ENCODE peak calls at places on chromosome 14, in eight cellular contexts. T is NCI-H1092; L is stimulated activated CD8-positive, alpha-beta memory T cell treated with anti-CD3 and anti-CD28 coated beads, Interleukin-15, amount 100 ng/mL, for 24 hours; B is M059J; K is PC-3; R is kidney tubule cell; D is anterior cingulate cortex; O is GM23248. U is an unnamed sample.

GRCh38 chr14:63134801-63135200 is 69.4 kb upstream of the RHOJ start:
- DNase-seq in T (peak; percentile 17), L (no peak), B (peak; percentile 4), K (peak; percentile 48), R (peak; percentile 13), D (no peak), O (peak; percentile 0), U (no peak)

GRCh38 chr14:55721353-55721752 is 141.3 kb downstream of the KTN1 start:
- DNase-seq in T (no peak), L (no peak), B (peak; percentile 98), K (peak; percentile 93), R (peak; percentile 94), D (no peak), O (peak; percentile 80), U (peak; percentile 92)

GRCh38 chr14:72715910-72716268 is 178.0 kb downstream of the DPF3 start:
- DNase-seq in T (no peak), L (no peak), B (no peak), K (no peak), R (no peak), D (no peak), O (no peak), U (no peak)

GRCh38 chr14:56666716-56667115 is 87.1 kb downstream of the TMEM260 start:
- DNase-seq in T (no peak), L (no peak), B (peak; percentile 75), K (peak; percentile 82), R (peak; percentile 90), D (no peak), O (peak; percentile 42), U (peak; percentile 64)

GRCh38 chr14:101122114-101122854 is 218.8 kb upstream of the RTL1 start:
- DNase-seq in T (no peak), L (no peak), B (no peak), K (no peak), R (no peak), D (no peak), O (no peak), U (no peak)

GRCh38 chr14:93936245-93936644 is 9.1 kb downstream of the FAM181A start:
- DNase-seq in T (no peak), L (no peak), B (peak; percentile 28), K (peak; percentile 58), R (peak; percentile 55), D (no peak), O (peak; percentile 43), U (peak; percentile 39)

GRCh38 chr14:72876710-72877063 is 17.2 kb downstream of the DPF3 start:
- DNase-seq in T (no peak), L (no peak), B (no peak), K (no peak), R (no peak), D (no peak), O (no peak), U (no peak)

GRCh38 chr14:54728700-54729527 is 162.0 kb downstream of the SAMD4A start:
- DNase-seq in T (no peak), L (no peak), B (no peak), K (no peak), R (no peak), D (no peak), O (peak; percentile 15), U (no peak)

GRCh38 chr14:74667758-74668157 is 45.1 kb downstream of the AREL1 start:
- DNase-seq in T (no peak), L (no peak), B (peak; percentile 60), K (no peak), R (no peak), D (no peak), O (peak; percentile 54), U (no peak)

GRCh38 chr14:95330591-95331370 is 11.1 kb upstream of the CLMN start:
- DNase-seq in T (no peak), L (no peak), B (no peak), K (no peak), R (peak; percentile 44), D (peak; percentile 39), O (no peak), U (peak; percentile 75)

GRCh38 chr14:57136669-57137068 is 132.0 kb downstream of the EXOC5 start:
- DNase-seq in T (peak; percentile 88), L (no peak), B (no peak), K (no peak), R (no peak), D (peak; percentile 43), O (no peak), U (no peak)

GRCh38 chr14:100383727-100384158 is 60.6 kb downstream of the SLC25A47 start:
- DNase-seq in T (peak; percentile 49), L (peak; percentile 26), B (peak; percentile 59), K (peak; percentile 76), R (peak; percentile 67), D (peak; percentile 29), O (peak; percentile 78), U (peak; percentile 35)

GRCh38 chr14:60945984-60946383 is 34.9 kb downstream of the TRMT5 start:
- DNase-seq in T (no peak), L (no peak), B (peak; percentile 10), K (no peak), R (no peak), D (no peak), O (peak; percentile 27), U (no peak)

GRCh38 chr14:71665157-71665556 is 267.1 kb upstream of the RGS6 start:
- DNase-seq in T (no peak), L (no peak), B (peak; percentile 79), K (peak; percentile 66), R (peak; percentile 63), D (no peak), O (peak; percentile 97), U (peak; percentile 50)

GRCh38 chr14:66315548-66315947 is 170.6 kb upstream of the CCDC196 start:
- DNase-seq in T (no peak), L (no peak), B (no peak), K (no peak), R (no peak), D (no peak), O (no peak), U (no peak)

GRCh38 chr14:91284791-91285548 is 40.5 kb upstream of the GPR68 start:
- DNase-seq in T (no peak), L (no peak), B (peak; percentile 67), K (no peak), R (no peak), D (no peak), O (peak; percentile 44), U (peak; percentile 45)

GRCh38 chr14:20606902-20607242 is 15.7 kb upstream of the RNASE12 start:
- DNase-seq in T (no peak), L (no peak), B (no peak), K (no peak), R (no peak), D (no peak), O (no peak), U (no peak)

GRCh38 chr14:98580131-98580678 is 691.8 kb downstream of the BCL11B start:
- DNase-seq in T (no peak), L (no peak), B (no peak), K (peak; percentile 16), R (no peak), D (no peak), O (peak; percentile 1), U (peak; percentile 39)

GRCh38 chr14:60722163-60722835 is 1.9 kb downstream of the SIX4 start:
- DNase-seq in T (peak; percentile 56), L (peak; percentile 1), B (peak; percentile 78), K (peak; percentile 83), R (peak; percentile 66), D (no peak), O (peak; percentile 80), U (peak; percentile 64)

GRCh38 chr14:89856871-89857345 is 97.6 kb downstream of the EFCAB11 start:
- DNase-seq in T (no peak), L (no peak), B (peak; percentile 58), K (peak; percentile 81), R (no peak), D (no peak), O (peak; percentile 65), U (peak; percentile 17)

U was measured in mammary epithelial cell.